ENCODE peak calls at places on chromosomes 13 and 19, in ten cellular contexts. Y, P, W, X, S, J, E, O, U and C are unnamed samples.

GRCh38 chr13:52961196-52961845 is 67.3 kb upstream of the OLFM4 start:
- DNase-seq in U (no peak), Y (no peak), J (no peak), S (no peak), P (no peak), O (peak; percentile 39), X (no peak), W (no peak), E (no peak), C (no peak)

GRCh38 chr13:72541674-72542073 is 185.8 kb downstream of the MZT1 start:
- DNase-seq in E (peak; percentile 39), W (no peak), S (no peak), Y (no peak), O (no peak), U (no peak), J (no peak), X (no peak), P (no peak), C (no peak)

GRCh38 chr13:49435992-49436391 is 7.9 kb downstream of the CAB39L start:
- DNase-seq in W (no peak), J (no peak), S (no peak), Y (no peak), E (no peak), U (no peak), X (no peak), P (no peak), O (no peak), C (no peak)

GRCh38 chr13:30880151-30880551 is 25.9 kb upstream of the MEDAG start:
- DNase-seq in Y (no peak), U (no peak), E (no peak), O (no peak), W (no peak), P (no peak), S (no peak), J (no peak), X (no peak), C (no peak)

GRCh38 chr19:15524781-15525180 is 16.5 kb downstream of the CYP4F22 start:
- DNase-seq in J (no peak), Y (no peak), X (no peak), S (no peak), O (no peak), P (no peak), W (no peak), U (no peak), E (no peak), C (no peak)

GRCh38 chr19:47561440-47562045 is 11.4 kb downstream of the ZNF541 start:
- DNase-seq in U (no peak), J (no peak), P (no peak), Y (no peak), E (no peak), S (no peak), X (no peak), W (no peak), O (no peak), C (no peak)

GRCh38 chr19:56350416-56351045 is 35.9 kb upstream of the ZSCAN5A start:
- DNase-seq in X (peak; percentile 24), E (peak; percentile 11), J (no peak), U (no peak), W (peak; percentile 54), S (peak; percentile 11), P (peak; percentile 56), Y (peak; percentile 73), O (peak; percentile 56), C (peak; percentile 4)

GRCh38 chr13:96617528-96617927 is 376.7 kb downstream of the OXGR1 start:
- DNase-seq in Y (no peak), J (no peak), U (no peak), S (no peak), P (no peak), X (no peak), W (no peak), E (no peak), O (no peak), C (no peak)

GRCh38 chr13:28013482-28013881 is 25.0 kb upstream of the URAD start:
- DNase-seq in X (no peak), U (no peak), Y (no peak), P (no peak), W (no peak), O (no peak), E (no peak), J (no peak), S (no peak), C (no peak)

GRCh38 chr19:29760752-29761502 is 45.9 kb upstream of the C19orf12 start:
- DNase-seq in U (no peak), X (no peak), S (no peak), W (no peak), E (no peak), O (no peak), J (no peak), P (no peak), Y (no peak), C (no peak)

DNA sequence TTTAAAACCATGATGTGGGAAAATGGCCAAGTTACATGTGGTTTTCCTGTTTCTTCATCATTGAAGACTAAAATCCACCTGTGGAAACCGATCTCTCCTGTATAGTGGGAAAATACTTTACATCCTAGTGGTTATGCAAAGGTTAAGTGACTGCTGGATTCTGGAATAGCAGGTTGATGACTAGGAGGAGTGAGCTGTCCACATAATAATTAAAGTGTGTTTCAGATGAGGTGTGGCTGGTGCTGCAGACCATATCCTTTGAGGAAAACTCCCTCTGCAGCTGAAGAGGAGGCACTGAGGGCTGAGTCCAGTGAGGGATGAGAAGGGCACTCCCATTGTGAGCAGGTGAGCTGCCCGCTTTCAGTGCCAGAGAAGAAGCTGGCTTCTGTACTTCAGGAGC is 43.2 kb downstream of the DCLK1 start:
- DNase-seq in O (no peak), W (no peak), S (no peak), U (no peak), X (no peak), E (no peak), J (no peak), P (no peak), Y (no peak), C (no peak)
- H3K27ac ChIP-seq in O (no peak overlapping the region), W (no peak overlapping the region), S (no peak overlapping the region), U (no peak overlapping the region), X (peak overlapping the region; percentile 48), E (no peak overlapping the region), J (no peak overlapping the region), P (no peak overlapping the region), Y (no peak overlapping the region), C (no peak overlapping the region)

DNA sequence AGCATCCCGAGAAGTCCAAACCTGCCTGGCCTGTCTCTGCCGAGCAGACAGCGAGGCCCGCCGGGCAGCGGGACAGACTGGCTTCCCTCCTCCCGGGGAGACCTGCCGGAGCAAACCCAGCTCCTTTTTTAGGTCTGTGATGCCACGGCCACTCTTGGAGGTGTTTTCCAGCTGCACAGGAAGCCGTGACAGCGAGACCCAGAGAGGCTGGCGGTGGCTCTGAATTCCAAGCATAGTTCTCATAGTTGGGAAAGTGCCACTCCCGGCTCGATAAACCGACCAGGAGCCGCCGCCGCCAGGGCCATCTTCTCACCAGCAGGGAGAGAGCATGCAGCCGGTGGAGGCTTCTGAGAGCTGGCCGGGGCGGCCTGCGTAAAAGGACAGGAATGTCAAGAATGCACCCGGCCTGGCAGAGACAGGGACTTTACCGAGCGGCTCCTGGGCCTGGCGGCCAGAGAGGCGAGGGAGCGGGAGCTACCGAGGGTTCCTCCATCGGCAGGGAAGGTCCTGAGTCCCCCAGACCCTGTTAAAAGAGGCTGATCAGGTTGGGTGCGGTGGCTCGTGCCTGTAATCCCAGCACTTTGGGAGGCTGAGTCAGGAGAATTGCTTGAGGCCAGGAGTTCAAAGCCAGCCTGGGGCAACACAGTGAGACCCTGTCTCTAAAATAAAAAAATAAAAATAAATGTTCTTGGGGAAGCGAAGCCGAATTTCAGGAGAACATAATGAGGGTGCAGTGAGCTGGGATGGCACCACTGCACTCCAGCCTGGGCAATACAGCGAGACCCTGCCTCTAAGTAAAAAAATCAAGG is 64.9 kb downstream of the GADD45B start:
- DNase-seq in W (peak; percentile 89), J (peak; percentile 92), E (peak; percentile 94), P (peak; percentile 86), U (peak; percentile 93), X (peak; percentile 86), Y (peak; percentile 99), S (no peak), O (peak; percentile 97), C (peak; percentile 86)
- TF ChIP-seq CTCF in W (peak; percentile 17), J (no peak), E (no peak), P (peak; percentile 31), U (peak; percentile 62), X (no peak), Y (peak; percentile 57), S (no peak), O (peak; percentile 32), C (peak; percentile 24)

DNA sequence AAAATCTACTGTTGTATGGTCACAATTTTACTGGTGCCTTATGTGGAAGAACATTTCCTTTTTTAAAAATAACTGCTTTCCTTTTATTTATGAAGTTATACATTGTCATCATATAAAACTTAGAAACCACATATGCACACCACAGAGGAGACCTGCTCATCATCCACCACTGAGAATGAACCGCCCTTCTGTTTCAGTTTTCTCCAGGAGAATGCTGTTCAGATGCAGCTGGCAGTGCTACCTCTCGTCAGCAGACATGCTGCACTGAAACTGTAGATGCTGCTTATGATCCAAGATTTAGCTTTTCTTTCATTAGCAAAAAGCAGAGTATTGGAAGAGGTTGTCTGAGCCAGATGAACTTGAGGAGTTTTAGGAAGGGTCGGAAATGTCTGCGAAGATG is 10.1 kb downstream of the SLC25A15 start:
- DNase-seq in O (no peak), J (no peak), X (no peak), U (no peak), P (no peak), W (no peak), E (no peak), S (no peak), Y (no peak), C (no peak)
- H3K27ac ChIP-seq in O (no peak overlapping the region), J (no peak overlapping the region), X (no peak overlapping the region), U (no peak overlapping the region), P (no peak overlapping the region), W (no peak overlapping the region), E (no peak overlapping the region), S (no peak overlapping the region), Y (no peak overlapping the region), C (no peak overlapping the region)

GRCh38 chr13:74751739-74752138 is 617.5 kb upstream of the KLF12 start:
- DNase-seq in E (no peak), S (no peak), J (no peak), O (no peak), P (no peak), Y (no peak), W (no peak), U (no peak), X (no peak), C (no peak)
- TF ChIP-seq CTCF in E (no peak), S (no peak), J (no peak), O (no peak), P (no peak), Y (no peak), W (no peak), U (no peak), X (no peak), C (no peak)